ENCODE peak calls at places on chromosomes 2 and 18, in eight cellular contexts. One of them, this sample, is unnamed.

GRCh38 chr2:182058056-182058455 is 72.4 kb downstream of the PPP1R1C start:
- DNase-seq in body of pancreas: no peak
- DNase-seq in IMR-90: no peak
- DNase-seq in suprapubic skin: no peak
- DNase-seq in prostate gland: no peak
- DNase-seq in HCT116: no peak
- DNase-seq in stomach: no peak
- DNase-seq in sigmoid colon: no peak
- DNase-seq in this sample: no peak

GRCh38 chr2:181807526-181807925 is 84.0 kb upstream of the ITPRID2 start:
- DNase-seq in sigmoid colon: no peak
- DNase-seq in stomach: no peak
- DNase-seq in body of pancreas: no peak
- DNase-seq in HCT116: no peak
- DNase-seq in IMR-90: no peak
- DNase-seq in prostate gland: no peak
- DNase-seq in suprapubic skin: no peak
- DNase-seq in this sample: no peak

GRCh38 chr2:168976034-168976654 is 55.0 kb downstream of the ABCB11 start:
- DNase-seq in prostate gland: no peak
- DNase-seq in body of pancreas: no peak
- DNase-seq in suprapubic skin: no peak
- DNase-seq in HCT116: no peak
- DNase-seq in IMR-90: no peak
- DNase-seq in sigmoid colon: no peak
- DNase-seq in stomach: no peak
- DNase-seq in this sample: no peak

GRCh38 chr2:20450201-20451108 is 3.6 kb downstream of the RHOB start:
- DNase-seq in sigmoid colon: peak; percentile 97
- DNase-seq in HCT116: no peak
- DNase-seq in IMR-90: peak; percentile 89
- DNase-seq in suprapubic skin: peak; percentile 89
- DNase-seq in prostate gland: peak; percentile 91
- DNase-seq in stomach: peak; percentile 73
- DNase-seq in body of pancreas: peak; percentile 61
- DNase-seq in this sample: peak; percentile 87

GRCh38 chr2:149076863-149077412 is 38.4 kb downstream of the LYPD6B start:
- DNase-seq in suprapubic skin: no peak
- DNase-seq in HCT116: no peak
- DNase-seq in prostate gland: no peak
- DNase-seq in IMR-90: no peak
- DNase-seq in body of pancreas: no peak
- DNase-seq in sigmoid colon: no peak
- DNase-seq in stomach: no peak
- DNase-seq in this sample: no peak

GRCh38 chr2:66439291-66440010 is 4.5 kb downstream of the MEIS1 start:
- DNase-seq in sigmoid colon: peak; percentile 64
- DNase-seq in stomach: no peak
- DNase-seq in body of pancreas: peak; percentile 17
- DNase-seq in suprapubic skin: peak; percentile 57
- DNase-seq in prostate gland: no peak
- DNase-seq in IMR-90: no peak
- DNase-seq in HCT116: no peak
- DNase-seq in this sample: no peak

GRCh38 chr2:240624011-240624949 is 1.0 kb upstream of the GPR35 start:
- DNase-seq in IMR-90: no peak
- DNase-seq in sigmoid colon: peak; percentile 61
- DNase-seq in prostate gland: no peak
- DNase-seq in stomach: no peak
- DNase-seq in suprapubic skin: peak; percentile 55
- DNase-seq in body of pancreas: peak; percentile 3
- DNase-seq in HCT116: no peak
- DNase-seq in this sample: no peak

GRCh38 chr2:231099918-231100317 is 24.9 kb downstream of the HTR2B start:
- DNase-seq in stomach: no peak
- DNase-seq in sigmoid colon: no peak
- DNase-seq in suprapubic skin: no peak
- DNase-seq in prostate gland: no peak
- DNase-seq in HCT116: no peak
- DNase-seq in IMR-90: no peak
- DNase-seq in body of pancreas: no peak
- DNase-seq in this sample: no peak

GRCh38 chr2:238811765-238812164 is 36.1 kb upstream of the TWIST2 start:
- DNase-seq in HCT116: no peak
- DNase-seq in stomach: no peak
- DNase-seq in prostate gland: no peak
- DNase-seq in body of pancreas: no peak
- DNase-seq in sigmoid colon: no peak
- DNase-seq in IMR-90: no peak
- DNase-seq in suprapubic skin: peak; percentile 75
- DNase-seq in this sample: no peak

GRCh38 chr2:227317834-227318233 is 7.2 kb upstream of the MFF start:
- DNase-seq in suprapubic skin: no peak
- DNase-seq in prostate gland: no peak
- DNase-seq in stomach: no peak
- DNase-seq in IMR-90: no peak
- DNase-seq in HCT116: no peak
- DNase-seq in sigmoid colon: no peak
- DNase-seq in body of pancreas: no peak
- DNase-seq in this sample: no peak

GRCh38 chr2:45260946-45261345 is 251.7 kb upstream of the SIX2 start:
- DNase-seq in suprapubic skin: no peak
- DNase-seq in sigmoid colon: no peak
- DNase-seq in prostate gland: no peak
- DNase-seq in body of pancreas: no peak
- DNase-seq in stomach: no peak
- DNase-seq in IMR-90: no peak
- DNase-seq in HCT116: no peak
- DNase-seq in this sample: no peak

GRCh38 chr2:140154711-140155110 is 1374.5 kb upstream of the NXPH2 start:
- DNase-seq in body of pancreas: no peak
- DNase-seq in sigmoid colon: no peak
- DNase-seq in suprapubic skin: no peak
- DNase-seq in HCT116: no peak
- DNase-seq in prostate gland: no peak
- DNase-seq in IMR-90: no peak
- DNase-seq in stomach: no peak
- DNase-seq in this sample: no peak

GRCh38 chr18:28637897-28638296 is 461.0 kb upstream of the CDH2 start:
- DNase-seq in stomach: no peak
- DNase-seq in HCT116: no peak
- DNase-seq in body of pancreas: no peak
- DNase-seq in IMR-90: no peak
- DNase-seq in sigmoid colon: no peak
- DNase-seq in suprapubic skin: no peak
- DNase-seq in prostate gland: no peak
- DNase-seq in this sample: no peak
- TF ChIP-seq CTCF in stomach: no peak
- TF ChIP-seq CTCF in HCT116: peak; percentile 9
- TF ChIP-seq CTCF in body of pancreas: no peak
- TF ChIP-seq CTCF in IMR-90: no peak
- TF ChIP-seq CTCF in sigmoid colon: no peak
- TF ChIP-seq CTCF in suprapubic skin: no peak
- TF ChIP-seq CTCF in prostate gland: no peak
- TF ChIP-seq CTCF in this sample: no peak

GRCh38 chr2:192023006-192023405 is 171.7 kb downstream of the TMEFF2 start:
- DNase-seq in HCT116: no peak
- DNase-seq in sigmoid colon: no peak
- DNase-seq in IMR-90: no peak
- DNase-seq in suprapubic skin: no peak
- DNase-seq in stomach: no peak
- DNase-seq in body of pancreas: no peak
- DNase-seq in prostate gland: no peak
- DNase-seq in this sample: no peak

GRCh38 chr2:192013211-192013610 is 166.3 kb upstream of the CAVIN2 start:
- DNase-seq in body of pancreas: no peak
- DNase-seq in stomach: no peak
- DNase-seq in prostate gland: no peak
- DNase-seq in suprapubic skin: no peak
- DNase-seq in IMR-90: no peak
- DNase-seq in sigmoid colon: no peak
- DNase-seq in HCT116: no peak
- DNase-seq in this sample: no peak

GRCh38 chr2:192016265-192016664 is 169.4 kb upstream of the CAVIN2 start:
- DNase-seq in sigmoid colon: no peak
- DNase-seq in HCT116: no peak
- DNase-seq in stomach: no peak
- DNase-seq in IMR-90: peak; percentile 85
- DNase-seq in suprapubic skin: no peak
- DNase-seq in body of pancreas: no peak
- DNase-seq in prostate gland: no peak
- DNase-seq in this sample: no peak

GRCh38 chr2:192017844-192018243 is 171.0 kb upstream of the CAVIN2 start:
- DNase-seq in HCT116: no peak
- DNase-seq in sigmoid colon: no peak
- DNase-seq in IMR-90: no peak
- DNase-seq in stomach: no peak
- DNase-seq in suprapubic skin: no peak
- DNase-seq in prostate gland: no peak
- DNase-seq in body of pancreas: no peak
- DNase-seq in this sample: no peak
- TF ChIP-seq POLR2A in HCT116: no peak
- TF ChIP-seq POLR2A in sigmoid colon: no peak
- TF ChIP-seq POLR2A in IMR-90: no peak
- TF ChIP-seq POLR2A in stomach: no peak
- TF ChIP-seq POLR2A in suprapubic skin: no peak
- TF ChIP-seq POLR2A in prostate gland: no peak
- TF ChIP-seq POLR2A in body of pancreas: no peak
- TF ChIP-seq POLR2A in this sample: no peak

GRCh38 chr2:797556-797955 is 120.3 kb upstream of the TMEM18 start:
- DNase-seq in stomach: no peak
- DNase-seq in sigmoid colon: no peak
- DNase-seq in suprapubic skin: no peak
- DNase-seq in body of pancreas: no peak
- DNase-seq in prostate gland: no peak
- DNase-seq in HCT116: no peak
- DNase-seq in IMR-90: no peak
- DNase-seq in this sample: no peak

GRCh38 chr2:795245-796041 is 118.2 kb upstream of the TMEM18 start:
- DNase-seq in prostate gland: no peak
- DNase-seq in HCT116: no peak
- DNase-seq in body of pancreas: no peak
- DNase-seq in IMR-90: no peak
- DNase-seq in suprapubic skin: no peak
- DNase-seq in stomach: no peak
- DNase-seq in sigmoid colon: no peak
- DNase-seq in this sample: peak; percentile 67

GRCh38 chr2:794554-795244 is 117.5 kb upstream of the TMEM18 start:
- DNase-seq in stomach: no peak
- DNase-seq in prostate gland: no peak
- DNase-seq in suprapubic skin: no peak
- DNase-seq in HCT116: no peak
- DNase-seq in IMR-90: no peak
- DNase-seq in body of pancreas: no peak
- DNase-seq in sigmoid colon: no peak
- DNase-seq in this sample: no peak

GRCh38 chr2:797993-798392 is 120.8 kb upstream of the TMEM18 start:
- DNase-seq in stomach: peak; percentile 14
- DNase-seq in HCT116: no peak
- DNase-seq in sigmoid colon: no peak
- DNase-seq in IMR-90: no peak
- DNase-seq in suprapubic skin: no peak
- DNase-seq in body of pancreas: no peak
- DNase-seq in prostate gland: no peak
- DNase-seq in this sample: peak; percentile 3

GRCh38 chr2:796151-796955 is 119.1 kb upstream of the TMEM18 start:
- DNase-seq in sigmoid colon: no peak
- DNase-seq in body of pancreas: no peak
- DNase-seq in suprapubic skin: no peak
- DNase-seq in prostate gland: no peak
- DNase-seq in IMR-90: no peak
- DNase-seq in HCT116: no peak
- DNase-seq in stomach: no peak
- DNase-seq in this sample: peak; percentile 9
- H3K4me3 ChIP-seq in sigmoid colon: no peak overlapping the region
- H3K4me3 ChIP-seq in body of pancreas: no peak overlapping the region
- H3K4me3 ChIP-seq in suprapubic skin: no peak overlapping the region
- H3K4me3 ChIP-seq in prostate gland: no peak overlapping the region
- H3K4me3 ChIP-seq in IMR-90: no peak overlapping the region
- H3K4me3 ChIP-seq in HCT116: no peak overlapping the region
- H3K4me3 ChIP-seq in stomach: no peak overlapping the region
- H3K4me3 ChIP-seq in this sample: no peak overlapping the region

GRCh38 chr2:143128681-143129580 is at the start of gene ARHGAP15:
- DNase-seq in suprapubic skin: no peak
- DNase-seq in prostate gland: no peak
- DNase-seq in sigmoid colon: no peak
- DNase-seq in body of pancreas: no peak
- DNase-seq in HCT116: no peak
- DNase-seq in stomach: peak; percentile 27
- DNase-seq in IMR-90: no peak
- DNase-seq in this sample: no peak
- TF ChIP-seq CTCF in suprapubic skin: no peak
- TF ChIP-seq CTCF in prostate gland: no peak
- TF ChIP-seq CTCF in sigmoid colon: no peak
- TF ChIP-seq CTCF in body of pancreas: no peak
- TF ChIP-seq CTCF in HCT116: no peak
- TF ChIP-seq CTCF in stomach: no peak
- TF ChIP-seq CTCF in IMR-90: no peak
- TF ChIP-seq CTCF in this sample: no peak

GRCh38 chr2:74560591-74560990 is 6.1 kb downstream of the DOK1 start:
- DNase-seq in body of pancreas: no peak
- DNase-seq in IMR-90: no peak
- DNase-seq in prostate gland: no peak
- DNase-seq in sigmoid colon: no peak
- DNase-seq in HCT116: no peak
- DNase-seq in stomach: no peak
- DNase-seq in suprapubic skin: no peak
- DNase-seq in this sample: peak; percentile 70
- TF ChIP-seq POLR2A in body of pancreas: no peak
- TF ChIP-seq POLR2A in IMR-90: no peak
- TF ChIP-seq POLR2A in prostate gland: no peak
- TF ChIP-seq POLR2A in sigmoid colon: no peak
- TF ChIP-seq POLR2A in HCT116: no peak
- TF ChIP-seq POLR2A in stomach: no peak
- TF ChIP-seq POLR2A in suprapubic skin: no peak
- TF ChIP-seq POLR2A in this sample: no peak

GRCh38 chr18:8367217-8367988 is 241.8 kb upstream of the RAB12 start:
- DNase-seq in suprapubic skin: no peak
- DNase-seq in IMR-90: no peak
- DNase-seq in prostate gland: peak; percentile 29
- DNase-seq in sigmoid colon: no peak
- DNase-seq in HCT116: peak; percentile 7
- DNase-seq in body of pancreas: peak; percentile 76
- DNase-seq in stomach: peak; percentile 66
- DNase-seq in this sample: no peak
- H3K4me3 ChIP-seq in suprapubic skin: peak overlapping the region; percentile 35
- H3K4me3 ChIP-seq in IMR-90: no peak overlapping the region
- H3K4me3 ChIP-seq in prostate gland: peak overlapping the region; percentile 27
- H3K4me3 ChIP-seq in sigmoid colon: peak overlapping the region; percentile 22
- H3K4me3 ChIP-seq in HCT116: peak overlapping the region; percentile 17
- H3K4me3 ChIP-seq in body of pancreas: no peak overlapping the region
- H3K4me3 ChIP-seq in stomach: peak overlapping the region; percentile 41
- H3K4me3 ChIP-seq in this sample: no peak overlapping the region

This sample was measured in lower leg skin.